ENCODE peak calls at places on chromosomes 3 and 15, in four cellular contexts. V is lower lobe of right lung, F is IMR-90, W is endothelial cell. Y is an unnamed sample.

GRCh38 chr15:96123630-96124187 is 206.8 kb upstream of the NR2F2 start:
- DNase-seq in V (no peak), F (no peak), W (no peak), Y (no peak)

GRCh38 chr3:3553236-3553635 is 246.0 kb upstream of the LRRN1 start:
- DNase-seq in V (no peak), F (no peak), W (no peak), Y (no peak)

GRCh38 chr3:177754508-177754921 is 557.2 kb upstream of the TBL1XR1 start:
- DNase-seq in V (no peak), F (no peak), W (no peak), Y (no peak)

GRCh38 chr15:96409231-96410138 is 79.0 kb downstream of the NR2F2 start:
- DNase-seq in V (no peak), F (peak; percentile 5), W (peak; percentile 16), Y (no peak)

GRCh38 chr15:33866101-33866737 is 102.1 kb upstream of the CHRM5 start:
- DNase-seq in V (no peak), F (peak; percentile 36), W (no peak), Y (no peak)

GRCh38 chr3:177441813-177442646 is 244.7 kb upstream of the TBL1XR1 start:
- DNase-seq in V (no peak), F (no peak), W (no peak), Y (no peak)

GRCh38 chr3:14344351-14344750 is 58.1 kb upstream of the SLC6A6 start:
- DNase-seq in V (no peak), F (no peak), W (no peak), Y (no peak)

GRCh38 chr3:13135811-13136321 is 62.6 kb upstream of the IQSEC1 start:
- DNase-seq in V (peak; percentile 36), F (no peak), W (no peak), Y (peak; percentile 71)

GRCh38 chr3:169774186-169774585 is 990 bp downstream of the MYNN start:
- DNase-seq in V (no peak), F (peak; percentile 9), W (no peak), Y (no peak)

GRCh38 chr3:194824676-194825075 is 139.0 kb downstream of the FAM43A start:
- DNase-seq in V (no peak), F (peak; percentile 29), W (no peak), Y (no peak)

GRCh38 chr3:8371085-8371551 is 130.5 kb upstream of the LMCD1 start:
- DNase-seq in V (no peak), F (peak; percentile 53), W (no peak), Y (no peak)

GRCh38 chr15:75641176-75641498 is 1.1 kb upstream of the IMP3 start:
- DNase-seq in V (no peak), F (no peak), W (no peak), Y (no peak)
- TF ChIP-seq CTCF in V (no peak), F (no peak), W (no peak), Y (peak; percentile 8)

GRCh38 chr15:82103500-82103899 is 57.7 kb upstream of the MEX3B start:
- DNase-seq in V (no peak), F (no peak), W (no peak), Y (no peak)
- TF ChIP-seq CTCF in V (no peak), F (peak; percentile 37), W (no peak), Y (peak; percentile 69)

DNA sequence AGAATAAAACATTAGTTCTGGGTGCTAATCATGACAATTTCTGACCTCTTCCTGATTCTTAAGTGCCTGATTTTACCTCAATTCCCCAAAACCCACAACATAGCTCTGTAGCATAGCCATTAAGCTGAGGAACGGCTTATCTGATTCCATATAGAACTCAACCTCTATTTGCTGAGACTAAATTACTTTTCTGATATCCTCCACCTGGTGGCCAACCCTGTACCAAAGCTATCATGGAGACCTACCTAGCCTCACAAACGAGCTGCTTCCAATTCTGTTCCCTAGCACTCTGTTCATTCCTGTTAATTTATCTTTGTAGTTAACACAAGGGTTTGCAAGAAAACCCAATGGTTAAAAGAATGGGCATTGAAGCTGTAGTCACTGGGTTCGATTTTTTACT is 245.2 kb downstream of the PLOD2 start:
- DNase-seq in V (no peak), F (no peak), W (no peak), Y (no peak)
- TF ChIP-seq CTCF in V (no peak), F (no peak), W (no peak), Y (peak; percentile 18)

DNA sequence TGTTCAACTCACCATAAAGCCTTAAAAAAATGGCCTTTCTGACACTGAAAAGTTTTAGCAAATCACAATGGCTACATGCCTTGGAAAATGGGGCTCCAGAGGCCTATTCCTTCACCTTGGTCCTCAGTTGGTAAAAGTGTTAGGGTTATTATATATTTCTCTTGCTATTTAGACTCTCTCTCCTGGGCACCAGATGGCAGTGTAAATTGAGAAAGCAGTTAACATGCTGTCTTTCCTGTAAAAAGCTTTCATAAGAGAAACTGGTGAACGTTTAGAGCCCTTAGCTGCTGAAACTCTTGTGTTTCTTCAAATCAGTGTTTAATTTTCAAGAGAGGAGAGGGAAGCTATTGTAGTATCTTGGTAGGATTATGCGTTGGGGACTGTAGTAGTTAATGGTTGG is 89.9 kb downstream of the LRTM1 start:
- DNase-seq in V (no peak), F (peak; percentile 41), W (no peak), Y (no peak)
- TF ChIP-seq CTCF in V (no peak), F (peak; percentile 48), W (no peak), Y (peak; percentile 72)